ENCODE peak calls at places on chromosomes 12 and 14, in seven cellular contexts. One of them, this sample, is unnamed.

GRCh38 chr12:50924439-50925341 is 27.7 kb upstream of the HIGD1C start:
- DNase-seq in left ventricle myocardium inferior: peak
- DNase-seq in fibroblast of villous mesenchyme: peak
- DNase-seq in tibial nerve: peak
- DNase-seq in fibroblast of lung: peak
- DNase-seq in heart right ventricle: peak
- DNase-seq in choroid plexus epithelial cell: peak
- DNase-seq in this sample: peak

GRCh38 chr14:41805633-41806032 is 199.0 kb downstream of the LRFN5 start:
- DNase-seq in fibroblast of lung: no peak
- DNase-seq in choroid plexus epithelial cell: no peak
- DNase-seq in tibial nerve: no peak
- DNase-seq in heart right ventricle: no peak
- DNase-seq in fibroblast of villous mesenchyme: no peak
- DNase-seq in left ventricle myocardium inferior: no peak
- DNase-seq in this sample: no peak

GRCh38 chr12:102061096-102061555 is 665 bp downstream of the WASHC3 start:
- DNase-seq in tibial nerve: no peak
- DNase-seq in fibroblast of villous mesenchyme: peak
- DNase-seq in choroid plexus epithelial cell: peak
- DNase-seq in fibroblast of lung: peak
- DNase-seq in left ventricle myocardium inferior: no peak
- DNase-seq in heart right ventricle: no peak
- DNase-seq in this sample: peak

GRCh38 chr14:60323199-60323891 is 74.3 kb downstream of the PPM1A start:
- DNase-seq in heart right ventricle: no peak
- DNase-seq in left ventricle myocardium inferior: no peak
- DNase-seq in choroid plexus epithelial cell: no peak
- DNase-seq in fibroblast of villous mesenchyme: no peak
- DNase-seq in fibroblast of lung: no peak
- DNase-seq in tibial nerve: no peak
- DNase-seq in this sample: no peak

GRCh38 chr12:29732211-29732992 is 51.3 kb downstream of the TMTC1 start:
- DNase-seq in tibial nerve: no peak
- DNase-seq in fibroblast of villous mesenchyme: peak
- DNase-seq in left ventricle myocardium inferior: no peak
- DNase-seq in fibroblast of lung: peak
- DNase-seq in heart right ventricle: no peak
- DNase-seq in choroid plexus epithelial cell: peak
- DNase-seq in this sample: peak

GRCh38 chr12:53965251-53966069 is 7.5 kb upstream of the HOXC11 start:
- DNase-seq in tibial nerve: peak
- DNase-seq in choroid plexus epithelial cell: no peak
- DNase-seq in left ventricle myocardium inferior: no peak
- DNase-seq in fibroblast of lung: no peak
- DNase-seq in fibroblast of villous mesenchyme: peak
- DNase-seq in heart right ventricle: no peak
- DNase-seq in this sample: no peak

GRCh38 chr12:47722136-47722834 is 3.0 kb downstream of the ENDOU start:
- DNase-seq in tibial nerve: no peak
- DNase-seq in fibroblast of villous mesenchyme: no peak
- DNase-seq in fibroblast of lung: no peak
- DNase-seq in left ventricle myocardium inferior: no peak
- DNase-seq in choroid plexus epithelial cell: no peak
- DNase-seq in heart right ventricle: no peak
- DNase-seq in this sample: no peak

GRCh38 chr14:72962829-72963312 is 36.6 kb downstream of the DCAF4 start:
- DNase-seq in heart right ventricle: no peak
- DNase-seq in fibroblast of villous mesenchyme: peak
- DNase-seq in choroid plexus epithelial cell: peak
- DNase-seq in fibroblast of lung: peak
- DNase-seq in tibial nerve: no peak
- DNase-seq in left ventricle myocardium inferior: no peak
- DNase-seq in this sample: peak

GRCh38 chr12:131959137-131959536 is 9.4 kb downstream of the EP400 start:
- DNase-seq in fibroblast of villous mesenchyme: no peak
- DNase-seq in choroid plexus epithelial cell: no peak
- DNase-seq in tibial nerve: no peak
- DNase-seq in left ventricle myocardium inferior: no peak
- DNase-seq in heart right ventricle: no peak
- DNase-seq in fibroblast of lung: no peak
- DNase-seq in this sample: no peak

GRCh38 chr12:69008510-69008909 is 75.5 kb upstream of the CPM start:
- DNase-seq in choroid plexus epithelial cell: no peak
- DNase-seq in fibroblast of lung: peak
- DNase-seq in heart right ventricle: no peak
- DNase-seq in left ventricle myocardium inferior: no peak
- DNase-seq in tibial nerve: no peak
- DNase-seq in fibroblast of villous mesenchyme: peak
- DNase-seq in this sample: no peak

GRCh38 chr12:129961111-129961510 is 57.3 kb upstream of the TMEM132D start:
- DNase-seq in heart right ventricle: no peak
- DNase-seq in left ventricle myocardium inferior: no peak
- DNase-seq in choroid plexus epithelial cell: no peak
- DNase-seq in fibroblast of villous mesenchyme: no peak
- DNase-seq in tibial nerve: no peak
- DNase-seq in fibroblast of lung: no peak
- DNase-seq in this sample: no peak

GRCh38 chr14:76767681-76768055 is 6.4 kb downstream of the VASH1 start:
- DNase-seq in fibroblast of lung: no peak
- DNase-seq in choroid plexus epithelial cell: no peak
- DNase-seq in tibial nerve: no peak
- DNase-seq in heart right ventricle: no peak
- DNase-seq in fibroblast of villous mesenchyme: no peak
- DNase-seq in left ventricle myocardium inferior: no peak
- DNase-seq in this sample: no peak

GRCh38 chr12:51011960-51012359 is 14.2 kb downstream of the SLC11A2 start:
- DNase-seq in fibroblast of villous mesenchyme: no peak
- DNase-seq in heart right ventricle: no peak
- DNase-seq in left ventricle myocardium inferior: no peak
- DNase-seq in fibroblast of lung: no peak
- DNase-seq in tibial nerve: no peak
- DNase-seq in choroid plexus epithelial cell: no peak
- DNase-seq in this sample: no peak

GRCh38 chr12:122851820-122852219 is 16.6 kb downstream of the HIP1R start:
- DNase-seq in fibroblast of lung: peak
- DNase-seq in left ventricle myocardium inferior: no peak
- DNase-seq in choroid plexus epithelial cell: peak
- DNase-seq in heart right ventricle: no peak
- DNase-seq in tibial nerve: no peak
- DNase-seq in fibroblast of villous mesenchyme: peak
- DNase-seq in this sample: peak

GRCh38 chr12:3299929-3300832 is 190.8 kb upstream of the PRMT8 start:
- DNase-seq in fibroblast of lung: peak
- DNase-seq in left ventricle myocardium inferior: peak
- DNase-seq in choroid plexus epithelial cell: peak
- DNase-seq in heart right ventricle: peak
- DNase-seq in tibial nerve: peak
- DNase-seq in fibroblast of villous mesenchyme: peak
- DNase-seq in this sample: peak

GRCh38 chr12:52837781-52838736 is 3.9 kb upstream of the KRT79 start:
- DNase-seq in fibroblast of lung: no peak
- DNase-seq in left ventricle myocardium inferior: no peak
- DNase-seq in heart right ventricle: no peak
- DNase-seq in tibial nerve: no peak
- DNase-seq in fibroblast of villous mesenchyme: peak
- DNase-seq in choroid plexus epithelial cell: peak
- DNase-seq in this sample: peak

GRCh38 chr12:110579889-110580253 is 3.2 kb downstream of the PPTC7 start:
- DNase-seq in tibial nerve: no peak
- DNase-seq in left ventricle myocardium inferior: no peak
- DNase-seq in fibroblast of lung: no peak
- DNase-seq in heart right ventricle: no peak
- DNase-seq in choroid plexus epithelial cell: no peak
- DNase-seq in fibroblast of villous mesenchyme: no peak
- DNase-seq in this sample: no peak

DNA sequence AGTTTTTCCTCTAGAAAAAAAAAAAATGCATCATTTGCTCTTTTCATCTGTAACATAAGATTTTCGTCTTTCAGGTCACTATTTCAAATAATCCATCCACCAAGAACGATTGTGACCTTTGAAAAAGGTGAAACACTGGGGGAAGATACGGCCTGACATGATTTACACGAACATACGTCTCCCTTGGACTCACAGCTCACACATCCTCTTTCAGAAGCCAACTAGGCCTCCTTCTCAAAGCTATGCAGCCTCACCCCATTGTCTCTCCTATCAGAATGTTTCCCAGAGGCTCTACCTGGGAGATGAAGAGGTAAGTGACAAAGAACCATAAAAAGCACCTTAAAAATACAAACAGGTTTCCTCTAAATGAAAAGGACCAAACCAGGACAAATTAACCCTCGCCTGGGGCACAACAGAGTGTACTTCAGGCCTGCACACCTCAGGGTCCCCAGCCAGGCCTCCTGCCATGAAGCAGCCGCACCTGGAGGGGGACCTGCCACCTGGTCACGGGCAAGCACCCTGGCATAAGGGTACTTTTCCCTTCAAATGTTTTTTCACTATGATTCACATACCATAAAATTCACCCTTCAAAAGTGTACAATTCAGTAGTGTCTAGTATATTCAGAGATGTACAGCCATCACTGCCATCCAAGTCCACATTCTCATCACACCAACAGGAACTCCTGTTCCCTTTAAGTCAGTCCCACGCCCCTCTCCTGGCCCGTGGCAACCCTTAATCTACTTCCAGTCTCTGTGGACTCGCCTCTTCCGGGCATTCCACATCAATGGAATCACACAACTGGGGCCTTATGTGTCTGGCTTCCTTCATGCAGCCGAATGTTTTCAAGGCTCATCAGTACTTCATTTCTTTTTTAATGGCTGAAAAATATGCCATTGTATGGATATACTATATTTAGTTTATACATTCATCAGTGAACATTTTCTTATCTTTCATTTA is 5.4 kb downstream of the SLC15A4 start:
- DNase-seq in tibial nerve: no peak
- DNase-seq in fibroblast of lung: peak
- DNase-seq in left ventricle myocardium inferior: no peak
- DNase-seq in fibroblast of villous mesenchyme: peak
- DNase-seq in heart right ventricle: no peak
- DNase-seq in choroid plexus epithelial cell: peak
- DNase-seq in this sample: peak
- H3K4me3 ChIP-seq in tibial nerve: no peak
- H3K4me3 ChIP-seq in fibroblast of lung: no peak
- H3K4me3 ChIP-seq in left ventricle myocardium inferior: peak
- H3K4me3 ChIP-seq in fibroblast of villous mesenchyme: no peak
- H3K4me3 ChIP-seq in heart right ventricle: no peak
- H3K4me3 ChIP-seq in choroid plexus epithelial cell: no peak
- H3K4me3 ChIP-seq in this sample: peak

GRCh38 chr14:65419593-65420252 is 7.2 kb downstream of the FUT8 start:
- DNase-seq in left ventricle myocardium inferior: no peak
- DNase-seq in tibial nerve: no peak
- DNase-seq in fibroblast of lung: no peak
- DNase-seq in heart right ventricle: no peak
- DNase-seq in choroid plexus epithelial cell: no peak
- DNase-seq in fibroblast of villous mesenchyme: no peak
- DNase-seq in this sample: no peak
- TF ChIP-seq CTCF in left ventricle myocardium inferior: no peak
- TF ChIP-seq CTCF in tibial nerve: no peak
- TF ChIP-seq CTCF in fibroblast of lung: no peak
- TF ChIP-seq CTCF in heart right ventricle: no peak
- TF ChIP-seq CTCF in choroid plexus epithelial cell: no peak
- TF ChIP-seq CTCF in fibroblast of villous mesenchyme: no peak
- TF ChIP-seq CTCF in this sample: no peak

GRCh38 chr12:14281539-14281938 is 83.9 kb upstream of the ATF7IP start:
- DNase-seq in left ventricle myocardium inferior: no peak
- DNase-seq in choroid plexus epithelial cell: no peak
- DNase-seq in fibroblast of villous mesenchyme: no peak
- DNase-seq in fibroblast of lung: no peak
- DNase-seq in tibial nerve: no peak
- DNase-seq in heart right ventricle: no peak
- DNase-seq in this sample: no peak

GRCh38 chr12:14283489-14284144 is 81.9 kb upstream of the ATF7IP start:
- DNase-seq in left ventricle myocardium inferior: no peak
- DNase-seq in heart right ventricle: no peak
- DNase-seq in fibroblast of villous mesenchyme: no peak
- DNase-seq in tibial nerve: no peak
- DNase-seq in fibroblast of lung: no peak
- DNase-seq in choroid plexus epithelial cell: no peak
- DNase-seq in this sample: no peak

GRCh38 chr12:14279845-14280244 is 85.6 kb upstream of the ATF7IP start:
- DNase-seq in heart right ventricle: no peak
- DNase-seq in left ventricle myocardium inferior: no peak
- DNase-seq in fibroblast of villous mesenchyme: no peak
- DNase-seq in fibroblast of lung: no peak
- DNase-seq in choroid plexus epithelial cell: no peak
- DNase-seq in tibial nerve: no peak
- DNase-seq in this sample: no peak

GRCh38 chr12:14280921-14281320 is 84.6 kb upstream of the ATF7IP start:
- DNase-seq in left ventricle myocardium inferior: no peak
- DNase-seq in fibroblast of lung: no peak
- DNase-seq in tibial nerve: no peak
- DNase-seq in fibroblast of villous mesenchyme: no peak
- DNase-seq in heart right ventricle: no peak
- DNase-seq in choroid plexus epithelial cell: no peak
- DNase-seq in this sample: no peak

DNA sequence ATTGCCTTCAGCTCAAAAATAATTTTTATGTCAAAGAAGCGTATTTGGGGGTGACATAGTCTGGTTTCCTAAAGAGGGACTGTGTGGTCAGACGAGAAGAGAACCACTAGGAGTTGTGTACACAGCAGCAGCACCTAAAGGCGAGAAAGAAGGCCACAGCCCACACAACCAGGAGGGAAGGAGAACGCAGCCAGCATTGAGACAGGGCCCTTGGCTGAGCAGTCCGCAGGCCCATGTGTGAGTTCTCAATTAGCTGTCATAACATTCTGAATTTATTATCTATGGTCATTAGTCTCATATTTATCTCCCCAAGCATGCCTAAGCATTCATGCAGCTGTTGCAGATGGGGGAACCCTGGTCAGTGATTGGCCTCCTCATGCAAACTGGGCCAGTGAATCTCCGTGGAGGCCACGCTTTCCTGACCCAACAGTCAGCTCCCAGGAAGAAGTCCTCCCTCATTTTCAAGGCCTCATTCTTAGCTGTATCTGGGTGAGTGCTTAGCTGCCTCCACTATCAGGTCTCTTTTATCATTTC is 81.2 kb upstream of the ATF7IP start:
- DNase-seq in fibroblast of lung: peak
- DNase-seq in heart right ventricle: peak
- DNase-seq in tibial nerve: no peak
- DNase-seq in left ventricle myocardium inferior: peak
- DNase-seq in fibroblast of villous mesenchyme: peak
- DNase-seq in choroid plexus epithelial cell: peak
- DNase-seq in this sample: peak
- H3K4me3 ChIP-seq in fibroblast of lung: no peak
- H3K4me3 ChIP-seq in heart right ventricle: no peak
- H3K4me3 ChIP-seq in tibial nerve: no peak
- H3K4me3 ChIP-seq in left ventricle myocardium inferior: no peak
- H3K4me3 ChIP-seq in fibroblast of villous mesenchyme: no peak
- H3K4me3 ChIP-seq in choroid plexus epithelial cell: no peak
- H3K4me3 ChIP-seq in this sample: no peak

GRCh38 chr12:120316798-120317257 is 10.8 kb downstream of the PLA2G1B start:
- DNase-seq in tibial nerve: no peak
- DNase-seq in fibroblast of lung: no peak
- DNase-seq in choroid plexus epithelial cell: peak
- DNase-seq in heart right ventricle: no peak
- DNase-seq in fibroblast of villous mesenchyme: no peak
- DNase-seq in left ventricle myocardium inferior: no peak
- DNase-seq in this sample: no peak

GRCh38 chr12:120317258-120318105 is 10.1 kb downstream of the PLA2G1B start:
- DNase-seq in heart right ventricle: peak
- DNase-seq in left ventricle myocardium inferior: peak
- DNase-seq in fibroblast of lung: peak
- DNase-seq in tibial nerve: peak
- DNase-seq in choroid plexus epithelial cell: peak
- DNase-seq in fibroblast of villous mesenchyme: peak
- DNase-seq in this sample: peak

GRCh38 chr12:120314220-120314619 is 12.1 kb downstream of the SIRT4 start:
- DNase-seq in fibroblast of villous mesenchyme: no peak
- DNase-seq in choroid plexus epithelial cell: peak
- DNase-seq in heart right ventricle: no peak
- DNase-seq in tibial nerve: no peak
- DNase-seq in fibroblast of lung: no peak
- DNase-seq in left ventricle myocardium inferior: no peak
- DNase-seq in this sample: no peak
- TF ChIP-seq CTCF in fibroblast of villous mesenchyme: peak
- TF ChIP-seq CTCF in choroid plexus epithelial cell: peak
- TF ChIP-seq CTCF in heart right ventricle: no peak
- TF ChIP-seq CTCF in tibial nerve: no peak
- TF ChIP-seq CTCF in fibroblast of lung: no peak
- TF ChIP-seq CTCF in left ventricle myocardium inferior: no peak
- TF ChIP-seq CTCF in this sample: no peak